ENCODE peak calls at places on chromosomes 6 and 20, in seven cellular contexts. J is lower lobe of right lung, P is PC-9, V is cardiac muscle cell, I is neural crest cell, F is AG09309, B is IMR-90. Y is an unnamed sample.

GRCh38 chr20:23451956-23452487 is 654 bp downstream of the CST11 start:
- DNase-seq in J (no peak), P (no peak), V (peak), I (no peak), F (no peak), B (no peak), Y (no peak)

GRCh38 chr6:68559052-68559451 is 76.0 kb upstream of the ADGRB3 start:
- DNase-seq in J (no peak), P (no peak), V (no peak), I (no peak), F (no peak), B (no peak), Y (no peak)

GRCh38 chr6:161561938-161562337 is 288.1 kb upstream of the AGPAT4 start:
- DNase-seq in J (no peak), P (no peak), V (no peak), I (no peak), F (no peak), B (no peak), Y (no peak)

GRCh38 chr20:53074811-53075314 is 102.7 kb downstream of the TSHZ2 start:
- DNase-seq in J (no peak), P (no peak), V (no peak), I (no peak), F (no peak), B (no peak), Y (no peak)

GRCh38 chr6:52551483-52552277 is 25.2 kb downstream of the TRAM2 start:
- DNase-seq in J (peak), P (peak), V (peak), I (peak), F (no peak), B (peak), Y (no peak)

GRCh38 chr6:37371158-37372083 is 17.6 kb downstream of the RNF8 start:
- DNase-seq in J (no peak), P (no peak), V (no peak), I (no peak), F (no peak), B (no peak), Y (no peak)

GRCh38 chr6:165820934-165821333 is 157.9 kb upstream of the PDE10A start:
- DNase-seq in J (no peak), P (no peak), V (no peak), I (no peak), F (no peak), B (no peak), Y (no peak)

GRCh38 chr6:170224694-170225660 is 65.9 kb downstream of the DLL1 start:
- DNase-seq in J (no peak), P (peak), V (peak), I (no peak), F (no peak), B (peak), Y (no peak)

GRCh38 chr20:37898301-37899104 is 4.4 kb upstream of the VSTM2L start:
- DNase-seq in J (no peak), P (no peak), V (no peak), I (no peak), F (no peak), B (peak), Y (no peak)

GRCh38 chr6:129110687-129111343 is 227.9 kb downstream of the LAMA2 start:
- DNase-seq in J (no peak), P (no peak), V (no peak), I (no peak), F (no peak), B (peak), Y (no peak)

GRCh38 chr20:20441259-20441658 is 73.4 kb downstream of the INSM1 start:
- DNase-seq in J (no peak), P (no peak), V (no peak), I (no peak), F (no peak), B (no peak), Y (no peak)

GRCh38 chr6:73854998-73855718 is 159.2 kb downstream of the CD109 start:
- DNase-seq in J (no peak), P (no peak), V (peak), I (peak), F (peak), B (peak), Y (no peak)

GRCh38 chr6:15522427-15522826 is 140.4 kb downstream of the DTNBP1 start:
- DNase-seq in J (no peak), P (no peak), V (no peak), I (no peak), F (no peak), B (no peak), Y (no peak)

GRCh38 chr6:9173229-9173628 is 737.9 kb upstream of the SLC35B3 start:
- DNase-seq in J (no peak), P (no peak), V (no peak), I (no peak), F (no peak), B (no peak), Y (no peak)

GRCh38 chr6:27205375-27206278 is 41.9 kb upstream of the PRSS16 start:
- DNase-seq in J (no peak), P (no peak), V (peak), I (no peak), F (no peak), B (peak), Y (no peak)

GRCh38 chr6:13496508-13497180 is 9.2 kb upstream of the GFOD1 start:
- DNase-seq in J (no peak), P (no peak), V (no peak), I (no peak), F (no peak), B (no peak), Y (no peak)

GRCh38 chr6:131643262-131643631 is 6.1 kb downstream of the ENPP3 start:
- DNase-seq in J (no peak), P (no peak), V (no peak), I (no peak), F (no peak), B (no peak), Y (no peak)

GRCh38 chr6:39979461-39980328 is 45.4 kb upstream of the MOCS1 start:
- DNase-seq in J (no peak), P (no peak), V (no peak), I (no peak), F (no peak), B (no peak), Y (no peak)

GRCh38 chr6:16544006-16544405 is 217.3 kb downstream of the ATXN1 start:
- DNase-seq in J (no peak), P (no peak), V (peak), I (peak), F (peak), B (peak), Y (no peak)

GRCh38 chr20:56504373-56505005 is 20.1 kb upstream of the FAM209A start:
- DNase-seq in J (no peak), P (no peak), V (peak), I (peak), F (no peak), B (no peak), Y (no peak)

GRCh38 chr20:2314759-2315439 is 19.1 kb downstream of the TGM3 start:
- DNase-seq in J (no peak), P (peak), V (no peak), I (no peak), F (peak), B (peak), Y (peak)

GRCh38 chr6:72720464-72720863 is 98.6 kb downstream of the KCNQ5 start:
- DNase-seq in J (no peak), P (no peak), V (no peak), I (no peak), F (peak), B (peak), Y (no peak)

GRCh38 chr6:133972388-133972787 is 19.4 kb downstream of the TBPL1 start:
- DNase-seq in J (no peak), P (no peak), V (no peak), I (no peak), F (no peak), B (no peak), Y (no peak)

GRCh38 chr6:54579011-54579410 is 267.6 kb upstream of the FAM83B start:
- DNase-seq in J (no peak), P (no peak), V (no peak), I (peak), F (peak), B (no peak), Y (no peak)

GRCh38 chr20:13119583-13119982 is 101.5 kb upstream of the ISM1 start:
- DNase-seq in J (no peak), P (no peak), V (peak), I (peak), F (peak), B (peak), Y (no peak)

GRCh38 chr6:41077536-41077935 is 4.8 kb downstream of the NFYA start:
- DNase-seq in J (no peak), P (no peak), V (no peak), I (no peak), F (no peak), B (no peak), Y (no peak)

GRCh38 chr20:24559114-24559513 is 89.7 kb downstream of the SYNDIG1 start:
- DNase-seq in J (no peak), P (no peak), V (no peak), I (no peak), F (no peak), B (no peak), Y (no peak)

GRCh38 chr6:72579865-72580264 is 42.0 kb upstream of the KCNQ5 start:
- DNase-seq in J (no peak), P (no peak), V (no peak), I (no peak), F (no peak), B (no peak), Y (no peak)

GRCh38 chr6:159788757-159789376 is 535 bp downstream of the TCP1 start:
- DNase-seq in J (peak), P (no peak), V (peak), I (peak), F (no peak), B (peak), Y (no peak)

GRCh38 chr6:128885381-128885780 is 2.4 kb downstream of the LAMA2 start:
- DNase-seq in J (no peak), P (no peak), V (no peak), I (no peak), F (no peak), B (no peak), Y (no peak)

GRCh38 chr6:56730663-56731529 is 88.2 kb upstream of the DST start:
- DNase-seq in J (no peak), P (peak), V (no peak), I (no peak), F (peak), B (peak), Y (no peak)

GRCh38 chr20:34037121-34037520 is 43.4 kb downstream of the RALY start:
- DNase-seq in J (no peak), P (no peak), V (no peak), I (no peak), F (no peak), B (no peak), Y (no peak)

GRCh38 chr6:35831257-35832007 is 26.3 kb downstream of the LHFPL5 start:
- DNase-seq in J (no peak), P (no peak), V (no peak), I (no peak), F (no peak), B (no peak), Y (no peak)

GRCh38 chr6:43172127-43173007 is 1.3 kb downstream of the SRF start:
- DNase-seq in J (peak), P (no peak), V (peak), I (peak), F (no peak), B (peak), Y (peak)

GRCh38 chr6:17491416-17492142 is 98.2 kb downstream of the CAP2 start:
- DNase-seq in J (no peak), P (no peak), V (no peak), I (no peak), F (no peak), B (no peak), Y (no peak)

GRCh38 chr6:39274471-39274870 is 39.7 kb downstream of the KCNK17 start:
- DNase-seq in J (no peak), P (no peak), V (no peak), I (no peak), F (no peak), B (no peak), Y (no peak)

GRCh38 chr6:24902782-24903181 is 33.0 kb downstream of the RIPOR2 start:
- DNase-seq in J (no peak), P (peak), V (no peak), I (no peak), F (peak), B (peak), Y (no peak)

DNA sequence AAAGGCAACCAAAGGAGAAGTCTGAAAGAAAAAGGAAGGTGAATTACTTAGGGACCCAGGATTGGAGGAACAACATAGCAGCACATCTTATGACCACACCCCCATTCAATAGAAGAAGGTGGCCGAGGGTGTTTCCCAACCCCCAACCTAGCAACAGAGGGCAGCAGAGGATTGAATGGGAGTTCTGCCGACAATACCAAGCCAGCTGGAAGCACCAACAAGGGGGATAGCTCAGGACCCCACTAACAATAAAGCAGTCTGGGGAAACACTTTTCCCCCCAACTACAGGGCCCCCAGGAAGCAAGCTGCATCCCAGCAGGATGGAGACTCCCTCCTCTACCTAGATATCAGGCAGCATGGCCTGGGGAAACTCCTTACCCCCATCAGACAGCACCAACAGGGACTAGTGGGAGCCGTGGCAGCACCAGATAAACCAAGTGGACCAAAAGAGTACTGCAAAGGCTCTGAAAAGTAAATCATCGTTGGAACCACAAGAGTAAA is 67.7 kb downstream of the ZHX3 start:
- DNase-seq in J (no peak), P (no peak), V (peak), I (peak), F (no peak), B (peak), Y (no peak)
- TF ChIP-seq CTCF in J (peak), P (peak), V (peak), I (peak), F (peak), B (peak), Y (peak)

DNA sequence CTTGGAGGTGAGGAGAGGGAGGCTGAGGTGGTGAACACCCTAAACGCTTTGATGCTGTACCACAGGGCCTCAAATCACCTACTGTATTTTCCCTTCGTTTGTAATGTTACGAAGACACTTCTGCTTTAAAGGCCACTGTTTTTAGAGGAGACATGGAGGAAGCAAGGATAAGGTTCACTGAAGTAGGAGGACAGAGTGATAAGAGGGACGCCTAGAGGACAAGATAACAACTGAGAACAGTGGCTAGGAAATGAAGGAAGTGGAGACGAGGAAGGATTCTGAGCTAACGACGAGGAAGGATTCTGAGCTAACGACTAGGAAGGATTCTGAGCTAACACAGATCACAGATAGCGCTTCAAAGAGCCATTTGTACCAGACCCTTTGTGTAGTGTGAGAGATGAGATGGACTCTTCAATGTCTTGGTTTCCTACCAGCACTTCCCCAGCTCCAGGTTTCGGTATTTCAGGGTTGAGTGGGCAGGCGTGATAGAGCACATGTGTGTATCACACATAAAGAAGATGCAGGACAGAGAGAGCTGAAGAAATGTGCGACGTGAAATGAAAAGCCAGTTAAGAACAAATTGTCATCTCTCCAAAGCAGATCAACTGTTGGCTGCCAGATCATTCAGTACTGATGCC is 7.5 kb downstream of the SF3B5 start:
- DNase-seq in J (no peak), P (no peak), V (no peak), I (no peak), F (no peak), B (no peak), Y (no peak)
- TF ChIP-seq CTCF in J (no peak), P (no peak), V (no peak), I (no peak), F (no peak), B (no peak), Y (no peak)

DNA sequence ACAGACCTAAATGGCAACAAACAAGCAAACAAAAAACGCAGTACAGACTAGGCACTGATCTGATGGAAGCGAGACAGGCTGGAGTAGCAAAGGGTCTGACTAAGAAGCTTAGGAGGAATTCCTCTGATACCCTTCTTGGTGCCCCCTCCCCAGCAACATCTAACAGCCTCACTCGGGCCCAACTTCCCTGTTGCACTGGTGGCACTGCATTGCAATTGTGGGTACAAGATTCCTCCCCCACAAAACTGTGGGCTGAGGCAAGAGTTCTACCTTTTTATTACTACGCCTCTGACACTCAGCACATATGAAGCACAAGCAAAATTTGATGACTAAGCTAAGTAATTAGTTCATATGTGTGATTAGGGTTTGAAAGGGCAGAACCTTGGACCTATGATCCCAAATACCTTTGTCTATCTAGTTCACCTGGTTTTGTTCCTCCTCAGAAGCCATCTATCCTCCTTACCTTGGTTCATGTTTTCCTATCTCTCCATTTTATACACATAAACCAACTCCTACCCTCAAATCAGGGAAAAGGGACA is 83.5 kb downstream of the ZHX3 start:
- DNase-seq in J (no peak), P (no peak), V (no peak), I (no peak), F (no peak), B (no peak), Y (no peak)
- TF ChIP-seq CTCF in J (no peak), P (no peak), V (no peak), I (no peak), F (no peak), B (no peak), Y (no peak)

GRCh38 chr6:31715022-31715683 is at the start of gene LY6G6D:
- DNase-seq in J (no peak), P (no peak), V (no peak), I (no peak), F (no peak), B (no peak), Y (no peak)

GRCh38 chr6:31719001-31719400 is 2.5 kb downstream of the LY6G6C start:
- DNase-seq in J (no peak), P (no peak), V (no peak), I (no peak), F (no peak), B (no peak), Y (no peak)

GRCh38 chr6:31718294-31718693 is 3.1 kb downstream of the LY6G6D start:
- DNase-seq in J (peak), P (peak), V (no peak), I (no peak), F (no peak), B (no peak), Y (no peak)

GRCh38 chr6:31720196-31720770 is 1.3 kb downstream of the LY6G6C start:
- DNase-seq in J (peak), P (peak), V (no peak), I (no peak), F (no peak), B (no peak), Y (no peak)

GRCh38 chr6:31717499-31718222 is 2.5 kb downstream of the LY6G6D start:
- DNase-seq in J (no peak), P (no peak), V (peak), I (no peak), F (no peak), B (no peak), Y (no peak)
- TF ChIP-seq CTCF in J (no peak), P (no peak), V (no peak), I (no peak), F (no peak), B (no peak), Y (no peak)

DNA sequence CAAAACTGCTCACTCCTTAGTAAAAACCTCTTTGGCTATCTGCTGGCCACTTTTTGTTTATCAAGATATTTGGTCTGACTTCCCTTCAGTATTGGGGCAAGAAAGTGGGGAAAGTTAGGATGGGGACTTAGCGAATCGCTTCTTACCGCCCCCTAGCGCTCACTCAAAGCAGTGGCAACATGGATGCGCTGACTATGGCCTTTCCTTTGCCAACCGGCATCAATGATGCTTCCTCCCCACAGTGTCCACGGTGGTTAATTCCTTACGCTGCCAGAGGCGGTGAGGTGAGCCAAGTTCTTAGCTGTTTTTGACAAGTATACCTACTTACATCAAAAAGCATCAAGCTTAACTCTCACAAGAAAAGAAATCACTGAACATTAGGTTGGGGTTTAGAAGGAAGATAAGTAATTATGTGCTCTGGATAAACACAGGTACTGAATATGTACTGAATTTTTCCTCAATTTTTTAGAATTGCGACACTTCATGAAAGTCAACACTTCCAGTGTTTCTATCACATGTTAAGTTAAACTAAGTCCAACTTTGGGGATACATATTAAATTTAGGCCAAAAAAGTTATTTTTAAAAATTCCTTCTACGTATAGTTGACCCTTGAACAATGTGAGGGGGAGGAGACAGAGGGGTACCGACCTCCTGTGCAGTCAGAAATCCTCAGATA is 86.7 kb downstream of the GMDS start:
- DNase-seq in J (no peak), P (no peak), V (peak), I (peak), F (no peak), B (peak), Y (no peak)
- TF ChIP-seq CTCF in J (peak), P (no peak), V (peak), I (peak), F (peak), B (peak), Y (peak)